ENCODE peak calls at places on chromosome 13, in seven cellular contexts. O, B, H, D, M, V and R are unnamed samples.

GRCh38 chr13:40433577-40433976 is 232.9 kb downstream of the FOXO1 start:
- DNase-seq in H (peak; percentile 86), M (peak; percentile 20), V (no peak), D (no peak), O (no peak), B (no peak), R (no peak)

GRCh38 chr13:104571161-104571889 is 1505.1 kb upstream of the SLC10A2 start:
- DNase-seq in D (peak; percentile 44), B (peak; percentile 79), H (no peak), V (peak; percentile 85), M (peak; percentile 75), O (peak; percentile 72), R (peak; percentile 91)

GRCh38 chr13:107456431-107456830 is 758.9 kb downstream of the LIG4 start:
- DNase-seq in D (no peak), H (no peak), M (no peak), V (no peak), B (no peak), O (no peak), R (no peak)

GRCh38 chr13:35514801-35515502 is 38.5 kb upstream of the MAB21L1 start:
- DNase-seq in M (no peak), O (no peak), D (no peak), B (no peak), H (no peak), V (no peak), R (no peak)

GRCh38 chr13:51524312-51524711 is 60.0 kb upstream of the WDFY2 start:
- DNase-seq in V (peak; percentile 31), O (peak; percentile 39), M (no peak), D (no peak), H (no peak), B (no peak), R (peak; percentile 30)

GRCh38 chr13:42832341-42833153 is 51.2 kb downstream of the FAM216B start:
- DNase-seq in H (no peak), B (no peak), M (peak; percentile 100), O (peak; percentile 19), V (peak; percentile 88), D (no peak), R (peak; percentile 87)

GRCh38 chr13:21326155-21327030 is 132.7 kb downstream of the ZDHHC20 start:
- DNase-seq in V (peak; percentile 48), B (no peak), M (peak; percentile 51), O (peak; percentile 56), H (no peak), D (peak; percentile 24), R (peak; percentile 65)

GRCh38 chr13:27654059-27654458 is 32.4 kb downstream of the POLR1D start:
- DNase-seq in D (no peak), O (no peak), H (no peak), M (no peak), B (no peak), V (no peak), R (no peak)

GRCh38 chr13:50355797-50356196 is 340.6 kb downstream of the KCNRG start:
- DNase-seq in H (no peak), B (no peak), D (no peak), O (no peak), M (no peak), V (no peak), R (no peak)

GRCh38 chr13:38635030-38635429 is 51.8 kb upstream of the FREM2 start:
- DNase-seq in H (no peak), D (no peak), O (no peak), B (no peak), V (no peak), M (no peak), R (no peak)

GRCh38 chr13:80473695-80474094 is 132.8 kb upstream of the SPRY2 start:
- DNase-seq in V (peak; percentile 33), D (no peak), O (peak; percentile 3), H (no peak), B (no peak), M (peak; percentile 87), R (peak; percentile 91)

GRCh38 chr13:78593652-78594494 is 9.5 kb downstream of the POU4F1 start:
- DNase-seq in H (no peak), M (no peak), V (no peak), D (no peak), O (no peak), B (no peak), R (no peak)

GRCh38 chr13:48491423-48492122 is 41.3 kb downstream of the RCBTB2 start:
- DNase-seq in O (no peak), H (no peak), V (no peak), M (peak; percentile 7), D (no peak), B (no peak), R (no peak)

GRCh38 chr13:89457977-89458376 is 1786.8 kb downstream of the SLITRK5 start:
- DNase-seq in B (no peak), O (peak; percentile 7), D (no peak), V (peak; percentile 90), H (no peak), M (peak; percentile 61), R (peak; percentile 95)

GRCh38 chr13:106690779-106691178 is 122.8 kb upstream of the ARGLU1 start:
- DNase-seq in O (no peak), D (no peak), M (no peak), H (no peak), B (no peak), V (no peak), R (no peak)

GRCh38 chr13:38952827-38953226 is 37.8 kb downstream of the STOML3 start:
- DNase-seq in V (no peak), B (no peak), O (no peak), H (no peak), D (no peak), M (no peak), R (peak; percentile 87)

GRCh38 chr13:21901772-21902708 is 231.2 kb downstream of the FGF9 start:
- DNase-seq in H (no peak), D (peak; percentile 18), B (no peak), O (no peak), M (no peak), V (peak; percentile 3), R (no peak)

GRCh38 chr13:103540394-103540793 is 474.2 kb upstream of the SLC10A2 start:
- DNase-seq in B (no peak), M (no peak), H (no peak), V (no peak), O (no peak), D (no peak), R (no peak)

GRCh38 chr13:29743229-29743786 is 107.1 kb downstream of the UBL3 start:
- DNase-seq in O (no peak), D (peak; percentile 80), M (peak; percentile 63), H (no peak), V (peak; percentile 21), B (no peak), R (peak; percentile 13)

GRCh38 chr13:107185889-107186288 is 618.0 kb upstream of the ARGLU1 start:
- DNase-seq in B (no peak), V (peak; percentile 16), M (peak; percentile 26), D (no peak), O (no peak), H (no peak), R (no peak)

GRCh38 chr13:109026266-109026665 is 396.9 kb downstream of the MYO16 start:
- DNase-seq in O (no peak), B (no peak), M (no peak), V (no peak), D (no peak), H (no peak), R (no peak)

GRCh38 chr13:44093607-44094583 is 214.2 kb downstream of the LACC1 start:
- DNase-seq in V (no peak), D (no peak), M (no peak), O (no peak), H (no peak), B (no peak), R (no peak)

GRCh38 chr13:92769064-92769463 is 457.5 kb upstream of the GPC6 start:
- DNase-seq in B (no peak), M (peak; percentile 30), D (no peak), O (no peak), H (no peak), V (peak; percentile 47), R (no peak)

GRCh38 chr13:97849305-97849704 is 104.2 kb upstream of the IPO5 start:
- DNase-seq in B (peak; percentile 34), H (peak; percentile 24), D (no peak), O (peak; percentile 19), M (peak; percentile 26), V (peak; percentile 43), R (peak; percentile 50)
- TF ChIP-seq CTCF in B (peak; percentile 53), H (peak; percentile 56), D (no peak), O (peak; percentile 71), M (peak; percentile 44), V (peak; percentile 47), R (peak; percentile 47)

DNA sequence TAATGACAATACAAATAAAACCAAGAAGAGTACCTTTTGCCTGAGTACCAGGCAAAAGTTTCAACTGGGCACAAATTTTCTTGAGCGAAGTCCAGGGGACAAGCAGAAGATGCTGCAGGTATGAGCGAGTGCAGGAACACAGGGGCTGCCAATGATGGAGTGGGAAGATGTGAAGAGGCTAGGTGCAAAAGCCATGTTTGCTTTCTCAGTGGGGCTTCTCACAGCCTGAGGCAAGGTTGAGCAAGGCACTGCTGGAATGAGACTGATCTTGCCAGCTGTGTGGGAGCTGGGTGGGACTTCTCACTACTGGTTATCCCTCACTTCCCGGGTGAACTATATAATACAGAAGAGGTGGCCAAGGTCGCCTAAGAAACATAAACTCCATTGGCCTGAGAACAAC is 1200.7 kb downstream of the SLITRK1 start:
- DNase-seq in M (no peak), D (no peak), O (no peak), B (no peak), H (no peak), V (no peak), R (peak; percentile 22)
- H3K4me3 ChIP-seq in M (no peak overlapping the region), D (no peak overlapping the region), O (no peak overlapping the region), B (no peak overlapping the region), H (no peak overlapping the region), V (no peak overlapping the region), R (no peak overlapping the region)

GRCh38 chr13:67366533-67366932 is 136.4 kb upstream of the PCDH9 start:
- DNase-seq in B (peak; percentile 1), O (no peak), M (peak; percentile 52), V (peak; percentile 52), H (no peak), D (no peak), R (peak; percentile 40)
- TF ChIP-seq CTCF in B (no peak), O (peak; percentile 23), M (peak; percentile 30), V (peak; percentile 36), H (peak; percentile 54), D (no peak), R (peak; percentile 43)

DNA sequence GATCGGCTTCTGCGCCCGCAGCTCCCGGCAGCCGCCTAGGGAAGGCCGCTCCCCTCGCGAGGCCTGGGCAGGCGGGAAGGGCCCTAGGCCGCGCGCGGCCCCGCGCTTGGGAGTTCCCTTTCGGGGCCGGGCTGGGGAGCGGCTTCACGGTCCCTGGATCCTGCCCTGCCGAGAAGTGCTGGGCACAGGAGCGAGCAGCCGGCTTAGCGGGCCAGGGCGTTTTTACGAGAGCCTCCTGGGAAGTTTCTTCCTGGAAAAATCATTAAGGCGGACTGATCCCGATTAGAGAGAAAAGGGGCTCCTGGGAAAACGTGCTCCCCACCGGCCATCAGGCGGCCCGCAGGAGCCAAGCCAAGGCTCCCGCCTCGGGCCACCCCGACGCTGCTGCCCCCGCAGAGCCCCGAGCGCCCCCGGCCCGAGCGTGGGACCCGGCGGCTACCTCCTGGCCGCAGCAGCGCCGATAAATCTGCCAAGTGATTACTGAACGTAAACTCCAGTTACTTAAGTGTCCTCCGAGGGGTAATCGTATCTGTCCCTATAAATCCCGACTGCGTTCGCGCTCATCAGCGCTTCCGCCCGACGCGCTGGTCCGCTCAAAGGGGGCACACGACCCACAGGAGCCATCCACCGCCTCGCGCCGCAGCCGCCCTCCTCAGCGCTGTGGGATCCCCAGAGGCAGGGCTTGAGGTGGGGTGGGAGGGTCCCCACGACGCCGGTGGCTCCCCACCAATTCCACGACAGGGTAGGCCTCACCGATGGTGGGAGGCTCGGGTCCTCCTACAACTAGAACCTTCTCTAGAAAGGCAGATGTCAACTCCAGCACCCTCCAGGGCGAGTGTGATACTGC is 2.8 kb downstream of the ZIC5 start:
- DNase-seq in O (peak; percentile 29), D (no peak), V (no peak), M (no peak), B (no peak), H (no peak), R (no peak)
- H3K4me3 ChIP-seq in O (peak overlapping the region; percentile 94), D (no peak overlapping the region), V (no peak overlapping the region), M (no peak overlapping the region), B (peak overlapping the region; percentile 82), H (no peak overlapping the region), R (no peak overlapping the region)

GRCh38 chr13:110511509-110512181 is 49.9 kb downstream of the RAB20 start:
- DNase-seq in M (no peak), B (no peak), D (no peak), V (no peak), O (no peak), H (no peak), R (no peak)
- TF ChIP-seq CTCF in M (no peak), B (no peak), D (no peak), V (no peak), O (no peak), H (no peak), R (no peak)